ENCODE peak calls at places on chromosomes 5 and 9, in six cellular contexts. I is adrenal gland; P is CD8-positive, alpha-beta T cell; Y is pancreas; L is breast epithelium; M is colonic mucosa. W is an unnamed sample. For H3K27me3, the result is how much of the 10 kb centered on the place peaks cover.

GRCh38 chr9:130427326-130427725 is 17.4 kb upstream of the ASS1 start:
- DNase-seq in I (no peak), P (no peak), Y (no peak), L (no peak), M (no peak), W (no peak)

GRCh38 chr5:130868186-130868821 is 296.8 kb downstream of the HINT1 start:
- DNase-seq in I (no peak), P (no peak), Y (no peak), L (no peak), M (no peak), W (no peak)

GRCh38 chr5:22699319-22699718 is 153.8 kb downstream of the CDH12 start:
- DNase-seq in I (no peak), P (no peak), Y (no peak), L (no peak), M (no peak), W (no peak)

GRCh38 chr9:95381243-95381642 is 63.7 kb upstream of the FANCC start:
- DNase-seq in I (no peak), P (no peak), Y (no peak), L (no peak), M (no peak), W (no peak)

GRCh38 chr9:93299418-93300174 is 115.7 kb downstream of the WNK2 start:
- DNase-seq in I (no peak), P (no peak), Y (peak), L (no peak), M (peak), W (peak)

GRCh38 chr5:140060816-140061215 is 17.7 kb upstream of the NRG2 start:
- DNase-seq in I (no peak), P (no peak), Y (no peak), L (no peak), M (no peak), W (no peak)

GRCh38 chr9:15509931-15510788 is 610 bp downstream of the PSIP1 start:
- DNase-seq in I (peak), P (peak), Y (peak), L (no peak), M (peak), W (peak)

GRCh38 chr5:159905496-159905895 is 10.8 kb upstream of the ADRA1B start:
- DNase-seq in I (no peak), P (no peak), Y (no peak), L (no peak), M (peak), W (no peak)

GRCh38 chr5:166123698-166124097 is 2167.7 kb upstream of the WWC1 start:
- DNase-seq in I (no peak), P (no peak), Y (no peak), L (no peak), M (no peak), W (no peak)

GRCh38 chr5:52709171-52709925 is 78.4 kb upstream of the ITGA1 start:
- DNase-seq in I (peak), P (no peak), Y (peak), L (no peak), M (no peak), W (no peak)

GRCh38 chr9:35726876-35727438 is 5.0 kb downstream of the TLN1 start:
- DNase-seq in I (peak), P (peak), Y (no peak), L (no peak), M (no peak), W (no peak)

GRCh38 chr9:89874351-89875321 is 269.8 kb downstream of the GADD45G start:
- DNase-seq in I (peak), P (no peak), Y (peak), L (no peak), M (no peak), W (peak)

GRCh38 chr9:126462617-126463016 is 136.0 kb downstream of the MVB12B start:
- DNase-seq in I (no peak), P (no peak), Y (no peak), L (no peak), M (no peak), W (peak)
- H3K27me3 ChIP-seq in I (under half), P (under half), Y (under half), L (under half), M (under half), W (under half)

GRCh38 chr5:150301170-150301505 is 1.6 kb downstream of the ARSI start:
- DNase-seq in I (no peak), P (no peak), Y (no peak), L (no peak), M (no peak), W (no peak)

GRCh38 chr5:150301901-150302300 is 804 bp downstream of the ARSI start:
- DNase-seq in I (no peak), P (no peak), Y (no peak), L (no peak), M (no peak), W (no peak)

GRCh38 chr5:150303070-150303595 is 428 bp upstream of the ARSI start:
- DNase-seq in I (no peak), P (no peak), Y (no peak), L (no peak), M (no peak), W (no peak)

GRCh38 chr5:150303660-150304411 is 1.1 kb upstream of the ARSI start:
- DNase-seq in I (no peak), P (no peak), Y (no peak), L (no peak), M (no peak), W (no peak)

GRCh38 chr5:150302301-150303069 is at the start of gene ARSI:
- DNase-seq in I (peak), P (no peak), Y (peak), L (no peak), M (peak), W (no peak)
- TF ChIP-seq CTCF in I (no peak), P (no peak), Y (no peak), L (no peak), M (no peak), W (no peak)

GRCh38 chr5:134171972-134172371 is 4.8 kb downstream of the SKP1 start:
- DNase-seq in I (no peak), P (no peak), Y (no peak), L (peak), M (peak), W (no peak)

GRCh38 chr5:134177197-134178171 is 734 bp upstream of the SKP1 start:
- DNase-seq in I (peak), P (no peak), Y (peak), L (peak), M (peak), W (peak)

GRCh38 chr5:134175874-134176522 is 752 bp downstream of the SKP1 start:
- DNase-seq in I (peak), P (no peak), Y (peak), L (no peak), M (peak), W (peak)

GRCh38 chr5:134176523-134177196 is at the start of gene SKP1:
- DNase-seq in I (peak), P (peak), Y (peak), L (peak), M (peak), W (peak)

DNA sequence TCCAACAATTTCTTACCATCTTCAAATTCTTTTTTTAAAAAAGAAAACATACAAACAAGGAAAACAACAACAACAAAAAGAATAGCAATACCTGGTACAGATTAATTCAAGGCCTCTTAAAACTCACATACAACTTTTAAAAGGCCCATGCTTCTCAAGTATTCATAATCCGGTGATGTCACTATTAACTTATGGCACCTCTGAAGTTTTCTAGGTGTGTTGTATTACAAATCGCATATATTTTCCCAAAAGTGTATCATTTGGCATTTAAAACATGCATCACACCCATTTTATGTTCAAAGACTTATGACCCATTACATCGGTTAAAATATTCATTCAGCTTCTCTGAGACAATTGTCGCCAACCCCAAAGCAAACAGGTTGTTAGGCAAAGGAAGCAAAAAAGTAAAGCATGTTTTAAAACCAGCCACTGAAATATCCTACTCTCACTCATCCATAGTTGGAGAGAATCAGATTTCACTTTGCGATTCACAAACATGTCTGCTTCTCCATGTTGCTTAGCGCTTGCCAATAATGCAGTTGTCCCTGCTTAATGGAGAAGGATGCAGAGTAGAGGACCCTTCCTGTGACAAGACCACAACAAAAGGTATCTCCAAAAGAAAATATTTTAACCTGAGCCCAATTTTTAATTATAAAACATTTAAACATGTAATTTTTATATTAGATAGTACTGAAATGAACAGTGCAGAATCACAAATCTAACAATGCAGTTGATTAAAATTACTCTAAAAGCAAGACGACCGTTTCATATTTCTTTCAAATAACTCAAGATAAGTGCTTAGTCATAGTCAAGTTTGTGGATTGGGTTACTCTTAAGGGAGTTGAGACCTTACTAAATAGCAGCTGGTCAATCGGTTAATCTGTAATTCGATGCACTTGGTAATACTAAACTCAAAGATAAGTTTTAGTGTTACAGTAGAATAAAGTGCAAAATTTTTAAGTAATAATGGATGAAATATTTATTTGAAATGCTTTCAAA is 1.6 kb downstream of the SKP1 start:
- DNase-seq in I (no peak), P (no peak), Y (no peak), L (no peak), M (no peak), W (no peak)
- H3K4me3 ChIP-seq in I (peak), P (peak), Y (peak), L (peak), M (peak), W (peak)

GRCh38 chr9:21252727-21253547 is 13.1 kb upstream of the IFNA14 start:
- DNase-seq in I (peak), P (no peak), Y (no peak), L (no peak), M (no peak), W (peak)
- H3K27me3 ChIP-seq in I (under half), P (under half), Y (under half), L (under half), M (under half), W (under half)

GRCh38 chr9:126320158-126320922 is 6.3 kb upstream of the MVB12B start:
- DNase-seq in I (no peak), P (no peak), Y (no peak), L (no peak), M (no peak), W (no peak)
- TF ChIP-seq CTCF in I (no peak), P (no peak), Y (no peak), L (no peak), M (no peak), W (no peak)

DNA sequence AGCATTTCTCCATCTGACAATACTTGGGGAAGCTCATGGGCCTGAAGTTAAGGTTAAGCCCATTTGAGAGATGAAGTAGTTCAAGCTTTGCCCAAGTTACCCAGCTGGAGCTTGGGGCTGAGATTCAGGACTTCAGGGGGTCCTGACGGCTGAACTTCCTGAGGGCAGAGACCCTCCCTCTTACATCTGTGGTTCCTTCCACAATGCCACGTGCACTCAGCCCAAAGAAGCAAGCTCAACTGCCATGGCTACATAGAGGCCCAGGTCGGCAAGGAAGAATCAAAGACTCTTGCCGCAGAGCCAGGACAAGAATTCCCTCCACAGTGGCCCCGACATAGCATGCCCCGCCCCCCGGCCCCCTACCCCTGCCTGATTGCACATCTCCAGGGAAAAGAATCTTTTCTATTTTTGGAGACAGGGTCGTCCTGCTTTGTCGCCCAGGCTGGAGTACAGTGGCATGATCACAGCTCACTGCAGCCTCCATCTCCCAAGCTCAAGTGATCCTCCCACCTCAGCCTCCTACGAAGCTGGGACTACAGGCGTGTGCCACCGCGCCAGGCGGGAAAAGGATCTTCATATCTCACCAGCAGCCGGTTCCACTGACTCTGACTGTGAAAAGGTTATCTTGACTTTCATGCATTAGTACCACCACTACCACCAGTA is 9.2 kb downstream of the PHF19 start:
- DNase-seq in I (no peak), P (peak), Y (no peak), L (no peak), M (no peak), W (no peak)
- H3K4me3 ChIP-seq in I (no peak), P (no peak), Y (peak), L (peak), M (peak), W (peak)

GRCh38 chr9:110999379-110999778 is 38.9 kb downstream of the LPAR1 start:
- DNase-seq in I (no peak), P (no peak), Y (no peak), L (no peak), M (no peak), W (no peak)
- H3K27me3 ChIP-seq in I (under half), P (under half), Y (under half), L (under half), M (under half), W (under half)

GRCh38 chr5:135741040-135741439 is 93.4 kb upstream of the SLC25A48 start:
- DNase-seq in I (no peak), P (no peak), Y (no peak), L (no peak), M (peak), W (no peak)
- TF ChIP-seq CTCF in I (no peak), P (no peak), Y (no peak), L (no peak), M (no peak), W (no peak)

DNA sequence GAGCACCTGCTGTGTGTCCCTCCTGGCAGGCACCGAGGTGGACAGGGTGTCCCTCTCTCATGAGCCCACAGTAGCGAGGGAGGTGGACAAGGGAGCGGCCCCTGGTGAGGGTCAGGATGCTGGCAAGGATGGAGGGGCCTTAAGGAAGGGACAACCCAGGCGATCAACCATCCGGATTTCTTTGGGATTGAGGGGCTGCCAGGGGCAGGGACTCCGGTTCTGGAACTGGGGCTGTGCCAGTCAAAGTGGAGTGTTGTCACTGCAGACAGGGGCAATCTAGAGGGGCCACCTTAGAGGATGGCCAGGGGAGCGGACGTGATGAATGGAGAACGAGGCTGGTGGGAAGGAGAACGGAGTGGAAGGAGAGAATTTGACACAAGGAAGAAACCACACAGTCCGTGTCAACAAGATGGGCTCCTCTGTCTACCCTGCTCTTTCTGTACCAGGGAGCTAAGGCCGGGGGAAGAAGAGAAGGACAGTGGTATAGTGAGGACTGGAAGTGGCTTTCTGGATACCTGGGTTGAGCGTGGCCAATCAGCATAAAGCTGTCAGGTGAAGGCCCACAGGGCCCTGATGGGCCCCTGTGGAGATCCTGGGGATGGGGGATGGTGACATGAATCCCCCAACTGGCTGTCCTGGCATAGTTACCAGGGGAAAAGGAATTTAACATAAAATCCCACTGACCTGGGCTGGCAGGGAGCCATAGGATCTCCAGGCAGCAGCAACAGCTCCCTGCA is 4.2 kb upstream of the WDR5 start:
- DNase-seq in I (no peak), P (no peak), Y (no peak), L (no peak), M (no peak), W (no peak)
- H3K4me3 ChIP-seq in I (no peak), P (no peak), Y (no peak), L (peak), M (no peak), W (no peak)

GRCh38 chr9:109639666-109640231 is 140.2 kb upstream of the PALM2AKAP2 start:
- DNase-seq in I (no peak), P (no peak), Y (no peak), L (no peak), M (no peak), W (no peak)

GRCh38 chr9:109640232-109641078 is 139.5 kb upstream of the PALM2AKAP2 start:
- DNase-seq in I (peak), P (no peak), Y (peak), L (no peak), M (no peak), W (peak)

DNA sequence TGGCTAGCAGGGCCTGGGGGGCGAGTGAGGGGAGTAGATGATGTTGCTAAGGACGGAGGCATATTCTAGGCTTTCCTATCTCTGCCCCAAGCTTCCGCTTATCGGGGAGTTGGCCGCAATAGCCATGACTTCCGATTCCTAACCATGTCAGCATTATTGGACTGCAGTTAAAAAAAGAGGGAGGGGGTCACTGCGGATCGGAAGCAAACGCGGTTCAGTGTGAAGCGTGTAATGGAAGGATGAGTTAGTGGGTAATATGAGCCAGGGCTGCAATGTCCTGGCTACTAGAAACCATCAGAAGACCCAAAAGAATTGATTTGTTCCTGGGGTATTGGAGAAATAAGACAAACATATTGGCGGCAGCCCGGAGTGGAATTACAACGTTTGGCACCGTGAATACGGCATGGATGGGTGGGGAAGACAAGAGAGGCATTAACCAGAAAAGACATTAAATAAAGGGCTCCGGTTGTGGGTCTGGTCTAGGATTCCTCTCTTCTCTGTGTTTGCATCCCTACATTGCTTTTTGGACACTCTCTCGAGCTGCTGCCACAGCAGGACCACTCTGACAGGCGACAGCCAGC is 138.8 kb upstream of the PALM2AKAP2 start:
- DNase-seq in I (no peak), P (no peak), Y (no peak), L (no peak), M (no peak), W (no peak)
- H3K27me3 ChIP-seq in I (under half), P (under half), Y (under half), L (under half), M (under half), W (under half)

W was measured in dorsolateral prefrontal cortex.